ENCODE peak calls at places on chromosomes 3 and 15, in nine cellular contexts. B, H, V, U, E, P, J, M and R are unnamed samples.

GRCh38 chr3:137035631-137036030 is 77.8 kb downstream of the IL20RB start:
- DNase-seq in B (no peak), H (peak; percentile 19), V (no peak), U (no peak), E (no peak), P (peak; percentile 28), J (no peak), M (peak; percentile 16), R (no peak)

GRCh38 chr3:192566706-192567290 is 160.5 kb downstream of the FGF12 start:
- DNase-seq in B (peak; percentile 92), H (peak; percentile 84), V (peak; percentile 76), U (peak; percentile 85), E (peak; percentile 84), P (peak; percentile 13), J (peak; percentile 78), M (peak; percentile 60), R (peak; percentile 89)

GRCh38 chr3:15368561-15369135 is 36.3 kb upstream of the SH3BP5 start:
- DNase-seq in B (no peak), H (no peak), V (no peak), U (no peak), E (no peak), P (no peak), J (no peak), M (no peak), R (peak; percentile 69)

GRCh38 chr3:184192889-184193288 is 6.9 kb downstream of the ABCF3 start:
- DNase-seq in B (no peak), H (no peak), V (no peak), U (no peak), E (no peak), P (no peak), J (no peak), M (no peak), R (no peak)

GRCh38 chr3:76107935-76108570 is 322.7 kb upstream of the ZNF717 start:
- DNase-seq in B (peak; percentile 52), H (peak; percentile 61), V (no peak), U (peak; percentile 4), E (no peak), P (peak; percentile 1), J (no peak), M (peak; percentile 0), R (no peak)

GRCh38 chr15:78421241-78421994 is 16.6 kb upstream of the IREB2 start:
- DNase-seq in B (no peak), H (no peak), V (no peak), U (no peak), E (no peak), P (no peak), J (no peak), M (no peak), R (peak; percentile 63)

GRCh38 chr3:190786898-190787297 is 75.6 kb downstream of the GMNC start:
- DNase-seq in B (no peak), H (no peak), V (no peak), U (no peak), E (no peak), P (no peak), J (no peak), M (no peak), R (no peak)

GRCh38 chr3:156233875-156234274 is 113.5 kb downstream of the KCNAB1 start:
- DNase-seq in B (no peak), H (peak; percentile 7), V (no peak), U (no peak), E (no peak), P (no peak), J (no peak), M (no peak), R (no peak)

GRCh38 chr15:91047545-91048199 is 25.3 kb upstream of the VPS33B start:
- DNase-seq in B (no peak), H (no peak), V (no peak), U (no peak), E (no peak), P (no peak), J (no peak), M (no peak), R (no peak)

GRCh38 chr15:91049378-91050127 is 27.2 kb upstream of the VPS33B start:
- DNase-seq in B (peak; percentile 88), H (peak; percentile 53), V (peak; percentile 73), U (peak; percentile 74), E (peak; percentile 59), P (peak; percentile 63), J (no peak), M (peak; percentile 73), R (no peak)

GRCh38 chr15:91051248-91051647 is 28.9 kb upstream of the VPS33B start:
- DNase-seq in B (no peak), H (no peak), V (no peak), U (no peak), E (no peak), P (no peak), J (no peak), M (no peak), R (no peak)

GRCh38 chr15:91054791-91055190 is 32.4 kb upstream of the VPS33B start:
- DNase-seq in B (no peak), H (no peak), V (no peak), U (no peak), E (no peak), P (no peak), J (no peak), M (no peak), R (no peak)

DNA sequence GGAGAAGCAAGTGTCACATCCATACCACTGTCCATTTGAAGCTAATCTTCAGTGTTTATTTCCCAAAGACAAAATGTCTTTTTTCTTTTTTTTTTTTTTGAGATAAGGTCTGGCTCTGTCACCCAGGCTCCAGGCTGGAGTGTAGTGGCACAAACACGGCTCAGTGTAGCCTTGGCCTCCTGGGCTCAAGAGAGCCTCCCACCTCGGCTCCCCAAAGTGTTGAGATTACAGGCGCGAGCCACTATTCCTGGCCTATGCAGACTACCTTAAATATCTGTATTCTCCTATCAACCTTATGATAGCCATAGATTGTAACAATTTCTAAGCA is 27.7 kb upstream of the VPS33B start:
- DNase-seq in B (no peak), H (no peak), V (no peak), U (no peak), E (no peak), P (no peak), J (no peak), M (no peak), R (no peak)
- TF ChIP-seq CTCF in B (no peak), H (no peak), V (no peak), U (no peak), E (no peak), P (no peak), J (no peak), M (no peak), R (no peak)

DNA sequence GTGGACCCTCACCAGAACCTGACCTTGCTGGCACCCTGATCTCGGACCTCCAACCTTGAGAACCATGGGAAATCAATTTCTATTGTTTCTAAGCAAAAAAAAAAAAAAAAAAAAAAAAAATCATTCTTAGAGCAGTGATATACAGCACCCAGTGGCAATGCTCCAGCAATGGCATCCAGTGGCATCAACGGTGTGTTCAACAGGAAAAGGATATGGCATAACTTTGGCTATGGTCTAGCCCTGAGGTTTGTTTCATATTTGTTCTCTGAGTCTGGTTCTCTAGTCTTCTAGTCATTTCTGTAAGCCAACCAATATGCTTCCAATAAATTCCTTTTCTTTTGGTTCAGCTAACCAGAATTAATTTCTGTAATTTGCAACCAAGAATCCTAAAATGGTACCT is 19.2 kb downstream of the DENND4A start:
- DNase-seq in B (no peak), H (no peak), V (no peak), U (no peak), E (no peak), P (no peak), J (no peak), M (no peak), R (no peak)
- TF ChIP-seq POLR2A in B (no peak), H (no peak), V (no peak), U (no peak), E (no peak), P (no peak), J (no peak), M (no peak), R (no peak)

DNA sequence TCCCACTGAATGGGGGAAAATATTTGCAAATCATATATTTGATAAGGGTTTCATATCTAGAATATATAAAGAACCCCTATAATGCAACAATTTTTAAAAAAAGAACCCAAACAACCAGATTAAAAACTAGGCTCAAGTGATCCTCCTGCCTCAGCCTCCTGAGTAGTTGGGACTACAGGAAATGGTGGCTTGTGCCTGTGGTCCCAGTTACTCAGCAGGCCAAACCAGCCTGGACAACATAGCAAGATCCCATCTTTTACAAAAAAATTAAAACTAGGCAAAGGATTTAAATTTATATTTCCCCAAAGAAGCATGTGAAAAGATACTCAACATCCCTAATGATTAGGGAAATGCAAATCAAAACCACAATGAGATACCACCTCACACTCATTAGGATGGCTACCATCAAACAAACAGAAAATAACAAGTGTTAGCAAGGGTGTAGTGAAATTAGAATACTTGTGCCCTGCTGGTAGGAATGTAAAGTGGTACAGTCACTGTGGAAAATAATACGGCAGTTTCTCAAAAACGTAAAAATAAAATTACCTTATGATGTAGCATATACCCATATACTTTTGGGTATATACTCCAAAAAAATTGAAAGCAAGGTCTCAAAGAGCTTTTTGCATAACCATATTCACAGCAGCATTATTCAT is 19.7 kb downstream of the TFDP2 start:
- DNase-seq in B (no peak), H (no peak), V (no peak), U (no peak), E (no peak), P (no peak), J (no peak), M (no peak), R (no peak)
- TF ChIP-seq CTCF in B (no peak), H (peak; percentile 25), V (no peak), U (no peak), E (no peak), P (no peak), J (no peak), M (peak; percentile 54), R (no peak)

GRCh38 chr3:182479766-182480336 is 313.5 kb upstream of the ATP11B start:
- DNase-seq in B (no peak), H (no peak), V (no peak), U (no peak), E (no peak), P (no peak), J (no peak), M (no peak), R (no peak)

GRCh38 chr3:182479335-182479734 is 314.0 kb upstream of the ATP11B start:
- DNase-seq in B (no peak), H (no peak), V (no peak), U (no peak), E (no peak), P (no peak), J (no peak), M (no peak), R (no peak)

GRCh38 chr3:182473191-182473710 is 320.1 kb upstream of the ATP11B start:
- DNase-seq in B (no peak), H (no peak), V (no peak), U (no peak), E (no peak), P (no peak), J (no peak), M (no peak), R (no peak)

GRCh38 chr3:182482692-182483091 is 310.6 kb upstream of the ATP11B start:
- DNase-seq in B (no peak), H (no peak), V (no peak), U (no peak), E (no peak), P (no peak), J (no peak), M (no peak), R (no peak)

DNA sequence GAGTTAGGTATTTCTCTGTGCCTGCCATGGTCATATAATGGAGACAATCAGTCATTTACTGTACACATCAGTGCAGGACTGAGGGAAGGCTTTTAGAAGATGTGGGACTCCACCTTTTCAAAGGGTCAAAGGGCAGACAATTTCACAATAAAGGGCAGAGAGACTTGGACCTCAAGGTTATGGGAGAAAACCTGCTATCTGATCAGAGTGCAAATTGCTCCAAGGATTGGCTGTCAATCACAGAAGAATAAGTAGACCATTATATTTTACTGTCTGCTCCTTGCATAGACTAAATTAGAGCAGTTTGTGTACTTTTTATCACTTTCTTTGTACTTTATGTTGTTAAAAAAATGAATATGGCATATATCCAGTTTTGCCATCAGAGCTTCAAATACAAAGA is 314.9 kb upstream of the ATP11B start:
- DNase-seq in B (no peak), H (no peak), V (no peak), U (no peak), E (no peak), P (no peak), J (no peak), M (no peak), R (no peak)
- TF ChIP-seq POLR2A in B (no peak), H (no peak), V (no peak), U (no peak), E (no peak), P (no peak), J (no peak), M (no peak), R (no peak)